ENCODE peak calls at places on chromosomes 1 and 21, in ten cellular contexts. Z is left ventricle myocardium inferior, I is colonic mucosa, R is A549, Q is HFFc6, W is cardiac fibroblast, B is WTC11, H is AG09309, K is tibial artery, U is tibial nerve. V is an unnamed sample.

GRCh38 chr1:109140384-109140783 is 26.5 kb downstream of the ELAPOR1 start:
- DNase-seq in U (no peak), Z (no peak), Q (no peak), B (no peak), R (no peak), W (no peak), K (no peak), H (no peak), I (no peak), V (no peak)

GRCh38 chr1:234979316-234980223 is 149.1 kb downstream of the TOMM20 start:
- DNase-seq in R (no peak), I (no peak), U (no peak), K (peak; percentile 67), W (no peak), H (no peak), Q (no peak), B (no peak), Z (no peak), V (no peak)

GRCh38 chr1:175071544-175071943 is 3.9 kb downstream of the TNN start:
- DNase-seq in R (no peak), B (no peak), W (no peak), K (no peak), Z (no peak), Q (no peak), U (no peak), I (no peak), H (no peak), V (no peak)

GRCh38 chr1:89503690-89504089 is 20.9 kb upstream of the LRRC8B start:
- DNase-seq in U (no peak), I (no peak), Q (no peak), K (no peak), W (no peak), R (no peak), Z (no peak), B (no peak), H (no peak), V (no peak)

GRCh38 chr1:110619412-110620249 is 13.5 kb upstream of the KCNA2 start:
- DNase-seq in K (peak; percentile 76), I (peak; percentile 78), Z (peak; percentile 78), R (peak; percentile 57), U (peak; percentile 70), H (no peak), B (peak; percentile 89), Q (peak; percentile 58), W (peak; percentile 70), V (peak; percentile 88)

GRCh38 chr1:225044258-225044657 is 114.8 kb downstream of the DNAH14 start:
- DNase-seq in I (no peak), Z (no peak), Q (no peak), R (no peak), K (no peak), W (peak; percentile 13), H (peak; percentile 5), B (no peak), U (no peak), V (no peak)

GRCh38 chr1:19926296-19927129 is 3.1 kb upstream of the PLA2G2E start:
- DNase-seq in B (no peak), H (no peak), Q (no peak), I (no peak), R (no peak), W (no peak), K (no peak), U (no peak), Z (no peak), V (no peak)

GRCh38 chr1:26476958-26477357 is 4.7 kb downstream of the HMGN2 start:
- DNase-seq in I (no peak), U (no peak), W (no peak), Q (no peak), Z (no peak), K (no peak), H (no peak), R (no peak), B (no peak), V (no peak)

GRCh38 chr1:241717975-241718374 is 65.9 kb downstream of the WDR64 start:
- DNase-seq in I (no peak), K (no peak), Z (no peak), Q (no peak), B (no peak), W (no peak), U (no peak), H (no peak), R (no peak), V (no peak)

GRCh38 chr1:94269921-94270320 is 32.5 kb upstream of the ARHGAP29 start:
- DNase-seq in I (no peak), B (no peak), Z (no peak), H (no peak), K (no peak), W (no peak), R (no peak), Q (no peak), U (no peak), V (no peak)

GRCh38 chr1:87061742-87062156 is 147.3 kb downstream of the HS2ST1 start:
- DNase-seq in W (peak; percentile 14), I (no peak), K (no peak), H (peak; percentile 18), Q (peak; percentile 29), Z (no peak), U (no peak), R (no peak), B (no peak), V (no peak)

GRCh38 chr21:43012596-43012995 is 38.2 kb downstream of the PKNOX1 start:
- DNase-seq in B (no peak), K (no peak), Z (no peak), I (no peak), W (no peak), U (no peak), H (no peak), R (peak; percentile 8), Q (no peak), V (no peak)

GRCh38 chr1:34131396-34132160 is 33.5 kb downstream of the CSMD2 start:
- DNase-seq in U (no peak), W (no peak), H (no peak), Z (no peak), B (no peak), K (no peak), Q (no peak), R (no peak), I (no peak), V (peak; percentile 59)

GRCh38 chr1:113903496-113904291 is 905 bp downstream of the AP4B1 start:
- DNase-seq in H (no peak), Q (peak; percentile 0), B (no peak), Z (no peak), R (no peak), W (no peak), I (peak; percentile 35), U (no peak), K (no peak), V (no peak)

GRCh38 chr1:226657788-226658537 is 81.1 kb downstream of the ITPKB start:
- DNase-seq in K (no peak), W (no peak), Z (no peak), R (no peak), I (no peak), Q (no peak), U (no peak), H (no peak), B (no peak), V (no peak)
- TF ChIP-seq CTCF in K (no peak), W (no peak), Z (no peak), R (no peak), I (no peak), Q (no peak), U (no peak), H (no peak), B (no peak), V (no peak)

GRCh38 chr1:240608707-240609106 is 3.2 kb downstream of the GREM2 start:
- DNase-seq in H (no peak), I (peak; percentile 56), W (no peak), R (peak; percentile 32), Z (no peak), K (no peak), Q (no peak), B (peak; percentile 22), U (no peak), V (no peak)
- TF ChIP-seq CTCF in H (peak; percentile 32), I (no peak), W (no peak), R (peak; percentile 80), Z (no peak), K (no peak), Q (peak; percentile 74), B (no peak), U (no peak), V (peak; percentile 50)

GRCh38 chr1:18724001-18724411 is 93.4 kb downstream of the PAX7 start:
- DNase-seq in Z (no peak), K (no peak), Q (no peak), R (no peak), I (no peak), W (no peak), B (no peak), U (no peak), H (no peak), V (no peak)

GRCh38 chr1:18723206-18723605 is 92.6 kb downstream of the PAX7 start:
- DNase-seq in K (no peak), W (no peak), B (no peak), Z (no peak), Q (no peak), R (no peak), H (no peak), I (no peak), U (no peak), V (no peak)

GRCh38 chr1:18721776-18722175 is 91.1 kb downstream of the PAX7 start:
- DNase-seq in H (no peak), R (no peak), B (no peak), W (no peak), Q (no peak), U (no peak), I (no peak), Z (no peak), K (no peak), V (no peak)

GRCh38 chr1:18721066-18721465 is 90.4 kb downstream of the PAX7 start:
- DNase-seq in B (no peak), W (no peak), K (no peak), Z (no peak), I (no peak), H (no peak), Q (no peak), R (no peak), U (no peak), V (no peak)

DNA sequence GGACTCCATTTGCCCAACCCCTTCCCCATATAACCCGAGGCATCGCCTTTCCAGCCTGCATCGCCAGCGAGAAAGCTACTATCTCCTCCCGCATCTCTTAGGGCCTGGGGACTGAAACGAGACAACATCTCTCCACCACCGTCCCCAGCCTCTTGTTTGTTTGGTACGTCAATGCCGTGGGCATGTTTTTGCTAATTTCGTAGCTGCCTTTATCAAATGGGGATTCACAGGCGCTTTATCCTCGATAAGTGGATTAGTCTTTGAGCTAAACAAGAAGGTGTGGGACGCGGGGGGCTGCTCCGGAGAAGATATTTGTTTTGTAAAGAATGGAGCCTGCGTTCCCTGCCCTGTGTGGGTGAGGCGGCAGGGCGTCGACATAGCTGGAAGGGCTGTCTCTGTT is 91.6 kb downstream of the PAX7 start:
- DNase-seq in H (no peak), I (no peak), B (no peak), Q (no peak), W (no peak), U (no peak), R (no peak), Z (no peak), K (no peak), V (no peak)
- TF ChIP-seq CTCF in H (no peak), I (no peak), B (no peak), Q (no peak), W (no peak), U (no peak), R (no peak), Z (no peak), K (no peak), V (no peak)

DNA sequence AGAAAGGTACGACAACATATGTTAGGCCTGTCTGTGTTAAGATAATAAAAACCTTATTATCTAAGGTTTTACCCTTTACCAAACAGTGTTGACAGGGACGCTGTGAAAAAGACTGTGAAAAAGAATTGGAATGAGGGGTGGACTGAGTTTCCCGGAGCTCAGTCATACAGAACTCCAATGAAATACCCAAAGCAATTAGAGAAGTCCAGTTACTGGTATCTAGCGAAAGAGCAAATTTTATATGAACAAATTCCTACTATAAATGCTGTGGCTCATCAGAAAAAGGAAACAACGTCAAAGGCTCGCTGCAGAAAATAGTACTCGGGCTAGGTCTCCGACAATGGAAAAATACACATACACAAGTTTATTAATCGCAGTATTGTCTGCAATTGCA is 708 bp upstream of the RBBP5 start:
- DNase-seq in R (no peak), Q (no peak), H (no peak), B (no peak), K (no peak), Z (no peak), I (no peak), U (no peak), W (no peak), V (no peak)
- TF ChIP-seq CTCF in R (peak; percentile 25), Q (peak; percentile 38), H (no peak), B (no peak), K (no peak), Z (no peak), I (no peak), U (no peak), W (no peak), V (no peak)

V was measured in osteocyte.